ENCODE peak calls at places on chromosomes 11 and 22, in six cellular contexts. M, H, B, S, Q and N are unnamed samples.

GRCh38 chr22:29914165-29914564 is 31.2 kb downstream of the MTMR3 start:
- DNase-seq in H (no peak), B (no peak), Q (no peak), M (no peak), S (peak), N (no peak)

GRCh38 chr11:30635401-30635989 is 49.3 kb upstream of the MPPED2 start:
- DNase-seq in M (no peak), S (peak), Q (no peak), H (no peak), B (peak), N (no peak)

GRCh38 chr22:38755911-38756532 is at the start of gene SUN2:
- DNase-seq in M (peak), B (peak), H (peak), Q (peak), S (peak), N (peak)

GRCh38 chr11:111046291-111046690 is 199.2 kb upstream of the POU2AF2 start:
- DNase-seq in H (no peak), B (no peak), S (peak), M (no peak), Q (no peak), N (no peak)

GRCh38 chr11:79538775-79539174 is 97.9 kb upstream of the TENM4 start:
- DNase-seq in M (no peak), B (no peak), Q (no peak), H (no peak), S (no peak), N (no peak)

GRCh38 chr11:2703487-2704141 is 3.8 kb upstream of the KCNQ1OT1 start:
- DNase-seq in M (no peak), Q (no peak), B (no peak), S (no peak), H (no peak), N (no peak)

GRCh38 chr11:123645576-123645975 is 8.8 kb downstream of the SCN3B start:
- DNase-seq in B (no peak), S (no peak), Q (no peak), M (no peak), H (no peak), N (no peak)

GRCh38 chr11:330694-331314 is 10.1 kb upstream of the IFITM3 start:
- DNase-seq in Q (no peak), B (no peak), H (no peak), S (no peak), M (no peak), N (no peak)

GRCh38 chr11:32466279-32466915 is 31.1 kb upstream of the WT1 start:
- DNase-seq in M (no peak), H (peak), S (no peak), B (no peak), Q (no peak), N (no peak)

GRCh38 chr11:64266339-64266738 is 15.0 kb downstream of the PLCB3 start:
- DNase-seq in H (no peak), Q (no peak), B (no peak), M (no peak), S (no peak), N (no peak)

GRCh38 chr11:68411501-68411991 is 49.0 kb upstream of the PPP6R3 start:
- DNase-seq in B (no peak), S (no peak), Q (no peak), H (no peak), M (no peak), N (no peak)

GRCh38 chr22:19657252-19658056 is 56.8 kb upstream of the SEPTIN5 start:
- DNase-seq in Q (no peak), B (peak), H (no peak), S (no peak), M (no peak), N (no peak)

GRCh38 chr11:44016129-44016528 is 31.7 kb upstream of the ACCSL start:
- DNase-seq in Q (no peak), H (no peak), S (no peak), B (peak), M (no peak), N (no peak)

GRCh38 chr11:73404048-73404447 is 27.8 kb downstream of the RELT start:
- DNase-seq in B (peak), M (peak), Q (no peak), H (peak), S (peak), N (peak)

GRCh38 chr11:85628771-85629341 is 463 bp downstream of the TMEM126B start:
- DNase-seq in H (no peak), M (peak), S (no peak), B (no peak), Q (no peak), N (no peak)

DNA sequence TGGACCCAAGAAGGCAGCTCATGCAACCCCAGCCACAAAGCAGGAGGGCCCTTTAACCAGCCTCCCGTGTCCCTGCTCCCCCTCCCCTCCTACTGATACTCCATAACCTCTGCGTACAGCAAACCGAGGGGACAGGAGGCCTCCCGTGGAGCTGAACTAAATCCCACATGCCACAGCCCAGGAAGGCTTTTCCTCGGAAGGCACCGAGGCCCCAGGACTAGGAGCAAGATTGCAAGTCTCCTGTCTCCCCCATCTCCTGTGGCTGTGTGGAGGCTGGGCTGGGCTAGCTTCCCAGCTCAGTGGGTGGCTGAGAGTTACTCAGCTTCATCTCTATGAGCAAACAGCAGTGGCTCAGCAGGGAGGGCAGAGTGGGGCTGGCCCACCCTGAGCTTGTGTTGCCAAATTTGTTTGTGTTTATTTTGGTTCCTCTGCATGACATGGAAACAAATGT is 62.7 kb upstream of the NECTIN1 start:
- DNase-seq in M (no peak), S (no peak), Q (no peak), H (no peak), B (no peak), N (no peak)
- TF ChIP-seq GABPA in M (no peak), S (no peak), Q (no peak), H (no peak), B (no peak), N (no peak)

GRCh38 chr11:66015094-66015881 is 3.5 kb downstream of the CST6 start:
- DNase-seq in S (no peak), M (no peak), B (no peak), H (no peak), Q (no peak), N (no peak)
- TF ChIP-seq GABPA in S (peak), M (no peak), B (no peak), H (no peak), Q (no peak), N (no peak)

DNA sequence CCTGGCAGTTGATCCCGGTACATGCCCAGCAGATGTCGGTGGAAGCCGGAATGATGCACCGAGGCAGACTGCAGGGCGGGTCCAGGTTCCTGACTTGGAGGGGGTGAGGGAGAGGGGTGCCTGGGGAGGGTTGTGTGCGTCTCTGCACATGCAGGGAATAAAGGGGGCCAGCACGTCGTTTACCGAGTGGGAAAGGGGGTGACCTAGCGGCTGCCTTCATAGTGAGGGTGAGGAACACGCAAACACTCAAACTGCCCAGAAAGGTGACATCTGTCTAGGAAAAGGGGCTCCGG is 801.7 kb downstream of the TBC1D22A start:
- DNase-seq in S (no peak), H (no peak), Q (no peak), B (no peak), M (no peak), N (no peak)
- TF ChIP-seq GABPA in S (no peak), H (no peak), Q (no peak), B (no peak), M (no peak), N (no peak)

GRCh38 chr11:69472766-69473519 is 8.5 kb upstream of the LINC01488 start:
- DNase-seq in S (no peak), M (no peak), B (no peak), H (no peak), Q (no peak), N (no peak)

GRCh38 chr11:69475141-69475865 is 6.2 kb upstream of the LINC01488 start:
- DNase-seq in M (no peak), S (no peak), B (no peak), H (no peak), Q (no peak), N (no peak)

GRCh38 chr11:69474736-69475135 is 6.7 kb upstream of the LINC01488 start:
- DNase-seq in Q (no peak), M (no peak), B (no peak), H (no peak), S (no peak), N (no peak)

GRCh38 chr11:69472053-69472765 is 9.3 kb upstream of the LINC01488 start:
- DNase-seq in M (no peak), S (no peak), B (no peak), H (peak), Q (no peak), N (no peak)

DNA sequence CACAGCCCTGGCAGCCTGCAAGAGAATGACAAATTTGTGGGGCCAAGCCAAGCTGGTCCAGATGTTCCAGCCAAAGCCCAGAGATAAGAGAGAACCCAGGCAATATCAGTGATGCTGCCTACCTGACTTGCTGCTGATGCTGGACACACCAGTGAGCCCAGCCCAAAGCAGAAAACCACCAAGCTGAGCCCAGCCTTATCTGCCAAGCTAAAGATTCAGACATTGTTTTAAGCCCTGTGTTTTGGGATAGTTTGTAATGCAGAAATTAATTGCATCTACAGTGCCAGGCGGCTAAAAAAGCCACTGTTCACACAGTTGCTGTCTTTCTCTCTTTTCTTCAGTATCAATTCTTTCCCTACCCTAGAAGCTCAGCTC is 8.0 kb upstream of the LINC01488 start:
- DNase-seq in B (no peak), S (no peak), M (no peak), Q (no peak), H (peak), N (no peak)
- TF ChIP-seq GABPA in B (no peak), S (no peak), M (no peak), Q (no peak), H (no peak), N (no peak)

GRCh38 chr11:78256962-78257361 is 68.2 kb downstream of the USP35 start:
- DNase-seq in H (peak), B (no peak), S (no peak), Q (no peak), M (no peak), N (no peak)
- TF ChIP-seq GABPA in H (peak), B (no peak), S (no peak), Q (no peak), M (no peak), N (no peak)

DNA sequence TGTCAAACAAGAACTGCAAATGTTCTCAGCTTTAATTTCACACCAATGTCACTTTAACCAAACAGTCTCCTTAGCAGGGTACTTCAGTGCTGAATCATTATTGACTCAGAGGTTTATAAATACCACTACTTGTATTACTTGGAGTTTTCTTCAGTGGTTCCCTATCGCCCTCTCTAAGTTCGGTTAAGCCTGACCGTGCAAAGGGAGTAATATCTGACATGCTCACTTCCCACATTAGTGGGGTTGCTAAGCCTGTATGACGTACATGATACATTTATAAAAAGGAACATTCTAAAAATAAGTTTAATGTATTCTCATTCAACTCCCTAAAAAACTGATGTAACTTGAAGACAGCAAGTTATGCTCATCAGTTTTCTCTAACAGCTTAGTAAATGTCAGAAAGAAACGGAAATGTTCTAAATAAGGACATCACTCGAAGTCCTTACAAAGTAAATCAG is 93.1 kb upstream of the ZC3H12C start:
- DNase-seq in Q (peak), B (no peak), H (peak), S (no peak), M (no peak), N (no peak)
- TF ChIP-seq GABPA in Q (peak), B (no peak), H (no peak), S (no peak), M (no peak), N (no peak)

GRCh38 chr11:61647529-61647928 is 32.7 kb upstream of the DAGLA start:
- DNase-seq in M (no peak), Q (no peak), S (no peak), H (no peak), B (no peak), N (no peak)
- TF ChIP-seq GABPA in M (no peak), Q (no peak), S (no peak), H (no peak), B (no peak), N (no peak)

GRCh38 chr22:32478994-32479393 is 4.4 kb downstream of the FBXO7 start:
- DNase-seq in M (no peak), Q (no peak), S (no peak), B (no peak), H (no peak), N (no peak)
- TF ChIP-seq GABPA in M (no peak), Q (no peak), S (no peak), B (no peak), H (no peak), N (no peak)

GRCh38 chr11:24239016-24239720 is 257.7 kb upstream of the LUZP2 start:
- DNase-seq in S (no peak), M (no peak), B (no peak), Q (no peak), H (no peak), N (no peak)
- TF ChIP-seq GABPA in S (no peak), M (no peak), B (no peak), Q (no peak), H (no peak), N (no peak)